ENCODE peak calls at places on chromosomes 6 and 20, in seven cellular contexts. One of them, this sample, is unnamed.

GRCh38 chr20:49915380-49916145 is at the start of gene SPATA2:
- DNase-seq in spleen: peak
- DNase-seq in coronary artery: peak
- DNase-seq in fibroblast of lung: peak
- DNase-seq in tibial nerve: peak
- DNase-seq in A549: peak
- DNase-seq in upper lobe of left lung: peak
- DNase-seq in this sample: peak

GRCh38 chr6:170286246-170286933 is 4.5 kb downstream of the DLL1 start:
- DNase-seq in fibroblast of lung: no peak
- DNase-seq in upper lobe of left lung: no peak
- DNase-seq in tibial nerve: no peak
- DNase-seq in coronary artery: no peak
- DNase-seq in spleen: peak
- DNase-seq in A549: no peak
- DNase-seq in this sample: no peak

GRCh38 chr6:120202878-120203277 is 853.3 kb upstream of the MAN1A1 start:
- DNase-seq in A549: no peak
- DNase-seq in coronary artery: no peak
- DNase-seq in tibial nerve: no peak
- DNase-seq in upper lobe of left lung: no peak
- DNase-seq in fibroblast of lung: no peak
- DNase-seq in spleen: no peak
- DNase-seq in this sample: no peak

GRCh38 chr6:54060286-54060685 is 51.0 kb upstream of the MLIP start:
- DNase-seq in upper lobe of left lung: no peak
- DNase-seq in fibroblast of lung: peak
- DNase-seq in coronary artery: no peak
- DNase-seq in spleen: no peak
- DNase-seq in A549: no peak
- DNase-seq in tibial nerve: no peak
- DNase-seq in this sample: peak

GRCh38 chr6:111718990-111719389 is 113.3 kb upstream of the TRAF3IP2 start:
- DNase-seq in A549: no peak
- DNase-seq in spleen: no peak
- DNase-seq in tibial nerve: no peak
- DNase-seq in coronary artery: no peak
- DNase-seq in fibroblast of lung: peak
- DNase-seq in upper lobe of left lung: no peak
- DNase-seq in this sample: no peak

GRCh38 chr6:85756982-85757381 is 114.3 kb upstream of the SYNCRIP start:
- DNase-seq in A549: peak
- DNase-seq in tibial nerve: no peak
- DNase-seq in coronary artery: no peak
- DNase-seq in fibroblast of lung: peak
- DNase-seq in spleen: no peak
- DNase-seq in upper lobe of left lung: no peak
- DNase-seq in this sample: peak

GRCh38 chr20:55472704-55473103 is 532.6 kb downstream of the CBLN4 start:
- DNase-seq in coronary artery: no peak
- DNase-seq in fibroblast of lung: no peak
- DNase-seq in tibial nerve: no peak
- DNase-seq in spleen: no peak
- DNase-seq in A549: no peak
- DNase-seq in upper lobe of left lung: no peak
- DNase-seq in this sample: no peak

GRCh38 chr20:3390759-3391500 is 16.5 kb downstream of the DNAAF9 start:
- DNase-seq in upper lobe of left lung: no peak
- DNase-seq in coronary artery: no peak
- DNase-seq in A549: no peak
- DNase-seq in tibial nerve: no peak
- DNase-seq in fibroblast of lung: no peak
- DNase-seq in spleen: no peak
- DNase-seq in this sample: no peak

GRCh38 chr6:139378882-139379341 is 4.5 kb upstream of the CITED2 start:
- DNase-seq in coronary artery: no peak
- DNase-seq in A549: peak
- DNase-seq in tibial nerve: no peak
- DNase-seq in fibroblast of lung: no peak
- DNase-seq in spleen: no peak
- DNase-seq in upper lobe of left lung: no peak
- DNase-seq in this sample: no peak

GRCh38 chr6:30344191-30344867 is 627 bp upstream of the RPP21 start:
- DNase-seq in A549: peak
- DNase-seq in tibial nerve: no peak
- DNase-seq in coronary artery: no peak
- DNase-seq in fibroblast of lung: no peak
- DNase-seq in spleen: no peak
- DNase-seq in upper lobe of left lung: no peak
- DNase-seq in this sample: no peak

GRCh38 chr20:52289956-52290355 is 98.4 kb upstream of the ZFP64 start:
- DNase-seq in tibial nerve: no peak
- DNase-seq in spleen: no peak
- DNase-seq in upper lobe of left lung: no peak
- DNase-seq in coronary artery: no peak
- DNase-seq in A549: no peak
- DNase-seq in fibroblast of lung: no peak
- DNase-seq in this sample: no peak

GRCh38 chr6:118862443-118862842 is 31.5 kb upstream of the ASF1A start:
- DNase-seq in spleen: no peak
- DNase-seq in fibroblast of lung: no peak
- DNase-seq in upper lobe of left lung: no peak
- DNase-seq in coronary artery: no peak
- DNase-seq in A549: no peak
- DNase-seq in tibial nerve: no peak
- DNase-seq in this sample: no peak

GRCh38 chr6:166862287-166862977 is 93.9 kb downstream of the RNASET2 start:
- DNase-seq in spleen: peak
- DNase-seq in coronary artery: no peak
- DNase-seq in upper lobe of left lung: no peak
- DNase-seq in fibroblast of lung: no peak
- DNase-seq in A549: peak
- DNase-seq in tibial nerve: no peak
- DNase-seq in this sample: no peak

GRCh38 chr20:32437391-32438074 is 79.4 kb downstream of the ASXL1 start:
- DNase-seq in fibroblast of lung: no peak
- DNase-seq in upper lobe of left lung: no peak
- DNase-seq in spleen: no peak
- DNase-seq in tibial nerve: no peak
- DNase-seq in A549: peak
- DNase-seq in coronary artery: no peak
- DNase-seq in this sample: no peak

GRCh38 chr20:45892828-45893500 is 1.8 kb downstream of the CTSA start:
- DNase-seq in coronary artery: no peak
- DNase-seq in tibial nerve: no peak
- DNase-seq in upper lobe of left lung: no peak
- DNase-seq in fibroblast of lung: no peak
- DNase-seq in spleen: peak
- DNase-seq in A549: no peak
- DNase-seq in this sample: no peak

GRCh38 chr6:169559001-169559441 is 142.8 kb downstream of the WDR27 start:
- DNase-seq in coronary artery: no peak
- DNase-seq in upper lobe of left lung: no peak
- DNase-seq in spleen: no peak
- DNase-seq in tibial nerve: no peak
- DNase-seq in A549: no peak
- DNase-seq in fibroblast of lung: peak
- DNase-seq in this sample: no peak

GRCh38 chr6:106421491-106421890 is 61.0 kb downstream of the CRYBG1 start:
- DNase-seq in upper lobe of left lung: no peak
- DNase-seq in fibroblast of lung: no peak
- DNase-seq in tibial nerve: no peak
- DNase-seq in A549: no peak
- DNase-seq in coronary artery: no peak
- DNase-seq in spleen: no peak
- DNase-seq in this sample: peak

GRCh38 chr6:40419377-40419776 is 167.8 kb downstream of the LRFN2 start:
- DNase-seq in A549: no peak
- DNase-seq in fibroblast of lung: no peak
- DNase-seq in spleen: no peak
- DNase-seq in tibial nerve: no peak
- DNase-seq in upper lobe of left lung: no peak
- DNase-seq in coronary artery: no peak
- DNase-seq in this sample: no peak

GRCh38 chr6:17354700-17355403 is 38.5 kb upstream of the CAP2 start:
- DNase-seq in fibroblast of lung: peak
- DNase-seq in spleen: no peak
- DNase-seq in tibial nerve: no peak
- DNase-seq in A549: peak
- DNase-seq in coronary artery: no peak
- DNase-seq in upper lobe of left lung: no peak
- DNase-seq in this sample: peak

GRCh38 chr20:36384022-36384619 is 78.0 kb downstream of the DLGAP4 start:
- DNase-seq in upper lobe of left lung: no peak
- DNase-seq in coronary artery: no peak
- DNase-seq in fibroblast of lung: peak
- DNase-seq in A549: no peak
- DNase-seq in spleen: no peak
- DNase-seq in tibial nerve: no peak
- DNase-seq in this sample: peak

GRCh38 chr6:125205931-125206330 is 52.4 kb downstream of the TPD52L1 start:
- DNase-seq in spleen: no peak
- DNase-seq in upper lobe of left lung: no peak
- DNase-seq in fibroblast of lung: peak
- DNase-seq in coronary artery: no peak
- DNase-seq in tibial nerve: no peak
- DNase-seq in A549: no peak
- DNase-seq in this sample: no peak

DNA sequence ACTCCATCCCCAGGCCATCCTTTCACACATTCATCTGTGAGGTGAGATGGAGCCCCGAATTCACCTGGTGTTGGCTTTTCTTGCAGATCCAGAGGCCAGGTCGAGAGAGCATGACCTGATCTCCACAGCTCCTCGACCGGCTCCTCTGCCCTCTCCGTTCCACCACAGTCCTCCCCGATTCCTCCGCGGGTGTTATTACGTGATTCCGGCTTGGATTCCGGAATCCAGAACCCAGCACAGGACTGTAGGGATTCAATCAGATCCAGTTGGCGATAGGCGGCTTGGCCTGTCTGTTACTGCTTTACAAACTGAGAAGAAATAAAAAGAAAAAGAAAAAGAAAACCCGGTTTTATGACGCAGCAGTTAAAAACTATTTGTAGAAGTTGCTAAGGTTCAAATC is 222.7 kb downstream of the EYA2 start:
- DNase-seq in coronary artery: no peak
- DNase-seq in spleen: no peak
- DNase-seq in upper lobe of left lung: no peak
- DNase-seq in tibial nerve: no peak
- DNase-seq in A549: no peak
- DNase-seq in fibroblast of lung: no peak
- DNase-seq in this sample: no peak
- H3K27ac ChIP-seq in coronary artery: no peak
- H3K27ac ChIP-seq in spleen: no peak
- H3K27ac ChIP-seq in upper lobe of left lung: no peak
- H3K27ac ChIP-seq in tibial nerve: peak
- H3K27ac ChIP-seq in A549: no peak
- H3K27ac ChIP-seq in fibroblast of lung: no peak
- H3K27ac ChIP-seq in this sample: no peak

DNA sequence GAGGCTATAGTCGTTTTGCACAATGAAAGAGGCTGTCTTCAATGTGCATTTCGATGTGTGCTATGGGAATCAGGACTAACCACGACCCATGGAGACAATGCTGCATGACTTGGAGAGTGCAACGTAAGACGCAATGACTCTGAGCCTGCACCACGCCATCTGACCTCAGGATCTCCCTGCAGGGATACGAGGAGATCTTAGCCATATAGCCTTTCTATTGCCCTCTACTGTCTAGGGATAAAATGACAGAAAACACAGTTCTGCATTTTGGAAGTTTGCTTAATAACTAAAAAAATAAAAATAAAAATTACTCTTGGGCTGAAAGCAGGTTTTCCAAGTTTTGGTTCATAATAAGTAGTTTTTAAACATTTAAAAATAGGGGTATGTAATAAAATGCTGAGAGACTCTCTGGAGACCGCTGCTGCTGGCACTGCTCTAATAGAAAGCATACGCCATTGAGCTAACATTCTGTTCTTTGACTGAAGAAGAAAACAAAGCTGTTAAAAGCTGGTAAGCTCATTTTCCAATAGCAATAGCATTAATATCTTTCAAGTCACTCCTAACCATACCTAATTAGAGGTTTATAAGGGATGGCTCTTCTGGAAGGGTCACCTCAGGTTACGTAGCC is 87.2 kb downstream of the PDE7B start:
- DNase-seq in coronary artery: no peak
- DNase-seq in upper lobe of left lung: no peak
- DNase-seq in fibroblast of lung: peak
- DNase-seq in spleen: no peak
- DNase-seq in A549: no peak
- DNase-seq in tibial nerve: no peak
- DNase-seq in this sample: peak
- TF ChIP-seq CTCF in coronary artery: peak
- TF ChIP-seq CTCF in upper lobe of left lung: no peak
- TF ChIP-seq CTCF in fibroblast of lung: peak
- TF ChIP-seq CTCF in spleen: peak
- TF ChIP-seq CTCF in A549: peak
- TF ChIP-seq CTCF in tibial nerve: peak
- TF ChIP-seq CTCF in this sample: peak

DNA sequence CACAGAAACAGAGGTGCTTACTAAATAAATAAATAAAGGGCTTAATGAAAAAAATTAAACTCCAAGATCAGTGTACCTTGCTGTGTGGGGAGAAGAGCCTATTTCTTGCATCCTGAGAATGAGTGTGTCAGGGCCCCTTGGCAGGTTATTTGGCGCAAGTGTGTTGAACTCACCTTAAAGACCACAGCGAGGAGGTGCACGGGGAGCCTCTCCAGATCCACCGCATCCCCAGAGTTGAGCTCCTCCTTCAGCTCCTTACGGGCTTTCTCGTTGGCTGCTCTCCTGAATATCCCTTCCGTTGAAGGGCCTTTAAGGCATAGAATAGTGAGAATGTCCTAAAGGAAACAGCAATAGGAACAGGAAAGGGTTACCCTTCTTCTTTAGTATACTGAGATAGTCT is 3.6 kb downstream of the TAGAP start:
- DNase-seq in spleen: no peak
- DNase-seq in tibial nerve: no peak
- DNase-seq in A549: no peak
- DNase-seq in fibroblast of lung: no peak
- DNase-seq in upper lobe of left lung: no peak
- DNase-seq in coronary artery: no peak
- DNase-seq in this sample: no peak
- H3K4me3 ChIP-seq in spleen: no peak
- H3K4me3 ChIP-seq in tibial nerve: no peak
- H3K4me3 ChIP-seq in A549: no peak
- H3K4me3 ChIP-seq in fibroblast of lung: no peak
- H3K4me3 ChIP-seq in upper lobe of left lung: no peak
- H3K4me3 ChIP-seq in coronary artery: no peak
- H3K4me3 ChIP-seq in this sample: no peak

DNA sequence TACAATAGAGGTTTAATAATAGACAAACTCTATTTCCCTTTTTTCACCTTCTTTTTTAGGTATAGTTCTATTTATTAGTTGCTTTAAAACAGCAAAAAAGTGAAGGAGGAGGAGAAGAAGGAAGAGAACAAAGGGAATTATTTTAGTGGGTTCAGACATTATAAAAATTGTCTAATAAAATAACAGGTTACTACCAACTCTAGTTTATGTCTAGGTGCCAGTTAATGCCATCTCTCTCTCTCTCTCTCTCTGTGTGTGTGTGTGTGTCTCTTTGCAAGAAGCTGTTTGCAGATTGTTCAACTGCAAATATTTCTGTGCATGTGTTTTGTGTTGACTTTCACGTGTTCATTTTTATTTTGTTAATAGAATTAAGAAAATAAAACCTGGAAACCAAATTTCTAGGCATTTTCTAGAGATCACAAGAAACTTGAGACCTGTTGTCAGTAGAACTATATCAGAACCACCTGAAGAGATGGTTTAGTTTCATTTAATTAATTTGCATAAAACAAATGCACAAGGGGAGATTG is 313.5 kb upstream of the SGK1 start:
- DNase-seq in fibroblast of lung: no peak
- DNase-seq in A549: no peak
- DNase-seq in upper lobe of left lung: no peak
- DNase-seq in tibial nerve: no peak
- DNase-seq in coronary artery: no peak
- DNase-seq in spleen: no peak
- DNase-seq in this sample: no peak
- H3K27ac ChIP-seq in fibroblast of lung: no peak
- H3K27ac ChIP-seq in A549: peak
- H3K27ac ChIP-seq in upper lobe of left lung: no peak
- H3K27ac ChIP-seq in tibial nerve: no peak
- H3K27ac ChIP-seq in coronary artery: no peak
- H3K27ac ChIP-seq in spleen: no peak
- H3K27ac ChIP-seq in this sample: no peak